ENCODE peak calls at places on chromosomes 7 and 10, in six cellular contexts. K is PC-9, N is hepatocyte, A is HCT116, Y is OCI-LY7, L is GM23338. H is an unnamed sample. For H3K9me2, the result is how much of the 10 kb centered on the place peaks cover.

GRCh38 chr10:120953897-120954296 is 102.7 kb downstream of the WDR11 start:
- DNase-seq in K (no peak), N (no peak), A (no peak), Y (no peak), L (peak), H (no peak)

GRCh38 chr10:45380903-45381610 is 7.0 kb downstream of the ALOX5 start:
- DNase-seq in K (no peak), N (no peak), A (no peak), Y (no peak), L (no peak), H (no peak)

GRCh38 chr10:121065330-121065729 is 214.2 kb downstream of the WDR11 start:
- DNase-seq in K (no peak), N (no peak), A (no peak), Y (no peak), L (no peak), H (no peak)

GRCh38 chr7:69598081-69598486 is at the start of gene AUTS2:
- DNase-seq in K (no peak), N (peak), A (no peak), Y (peak), L (peak), H (peak)

GRCh38 chr7:130400120-130400572 is 19.9 kb downstream of the CPA1 start:
- DNase-seq in K (no peak), N (peak), A (no peak), Y (no peak), L (no peak), H (no peak)

GRCh38 chr7:97871659-97872024 is 566 bp downstream of the ASNS start:
- DNase-seq in K (no peak), N (no peak), A (no peak), Y (peak), L (peak), H (peak)

GRCh38 chr10:8051851-8052257 is 2.6 kb upstream of the GATA3 start:
- DNase-seq in K (no peak), N (peak), A (no peak), Y (no peak), L (peak), H (no peak)

GRCh38 chr7:106947244-106947728 is 82.2 kb downstream of the PIK3CG start:
- DNase-seq in K (peak), N (peak), A (peak), Y (peak), L (peak), H (peak)

GRCh38 chr10:87659571-87660483 is at the start of gene PAPSS2:
- DNase-seq in K (no peak), N (peak), A (no peak), Y (no peak), L (peak), H (peak)

GRCh38 chr7:104950006-104950405 is 64.0 kb upstream of the KMT2E start:
- DNase-seq in K (no peak), N (no peak), A (no peak), Y (peak), L (no peak), H (no peak)

GRCh38 chr10:129642427-129642826 is 175.4 kb downstream of the MGMT start:
- DNase-seq in K (peak), N (peak), A (peak), Y (no peak), L (no peak), H (peak)

GRCh38 chr10:118523775-118524174 is 71.7 kb downstream of the PRLHR start:
- DNase-seq in K (no peak), N (no peak), A (no peak), Y (no peak), L (no peak), H (peak)

GRCh38 chr7:7816084-7816483 is 97.7 kb upstream of the RPA3 start:
- DNase-seq in K (no peak), N (no peak), A (no peak), Y (peak), L (no peak), H (no peak)

GRCh38 chr10:58209669-58210068 is 58.0 kb downstream of the IPMK start:
- DNase-seq in K (no peak), N (no peak), A (no peak), Y (no peak), L (no peak), H (no peak)

GRCh38 chr7:38629621-38630020 is 1.6 kb downstream of the AMPH start:
- DNase-seq in K (no peak), N (no peak), A (no peak), Y (no peak), L (no peak), H (no peak)

GRCh38 chr7:50409856-50410468 is 40.2 kb downstream of the FIGNL1 start:
- DNase-seq in K (no peak), N (no peak), A (no peak), Y (peak), L (no peak), H (no peak)

GRCh38 chr10:72515455-72515854 is 110.4 kb downstream of the MICU1 start:
- DNase-seq in K (no peak), N (no peak), A (no peak), Y (no peak), L (no peak), H (no peak)

GRCh38 chr10:69854685-69855345 is 53.1 kb downstream of the COL13A1 start:
- DNase-seq in K (no peak), N (peak), A (no peak), Y (no peak), L (no peak), H (no peak)

GRCh38 chr7:33965116-33965827 is 59.9 kb downstream of the BMPER start:
- DNase-seq in K (peak), N (no peak), A (no peak), Y (no peak), L (no peak), H (no peak)

GRCh38 chr7:65731562-65732035 is 141.3 kb upstream of the VKORC1L1 start:
- DNase-seq in K (no peak), N (peak), A (no peak), Y (no peak), L (peak), H (no peak)

GRCh38 chr7:106623846-106624245 is 37.1 kb downstream of the CCDC71L start:
- DNase-seq in K (no peak), N (peak), A (no peak), Y (no peak), L (no peak), H (peak)

GRCh38 chr7:81774496-81774895 is 4.6 kb upstream of the HGF start:
- DNase-seq in K (no peak), N (no peak), A (no peak), Y (no peak), L (no peak), H (peak)

GRCh38 chr10:71531485-71532446 is 135.0 kb downstream of the CDH23 start:
- DNase-seq in K (no peak), N (no peak), A (no peak), Y (peak), L (no peak), H (no peak)

GRCh38 chr7:43758029-43758860 is at the start of gene BLVRA:
- DNase-seq in K (peak), N (peak), A (no peak), Y (no peak), L (peak), H (peak)

GRCh38 chr7:117296066-117296465 is 26.8 kb downstream of the WNT2 start:
- DNase-seq in K (no peak), N (no peak), A (no peak), Y (no peak), L (peak), H (no peak)

GRCh38 chr7:29239638-29240037 is 45.1 kb downstream of the CHN2 start:
- DNase-seq in K (no peak), N (no peak), A (no peak), Y (no peak), L (peak), H (peak)
- TF ChIP-seq CTCF in K (peak), N (peak), A (peak), Y (peak), L (peak), H (peak)

GRCh38 chr10:100038561-100039071 is 28.9 kb upstream of the DNMBP start:
- DNase-seq in K (no peak), N (peak), A (no peak), Y (no peak), L (no peak), H (peak)

GRCh38 chr10:100037758-100038315 is 28.1 kb upstream of the DNMBP start:
- DNase-seq in K (peak), N (no peak), A (no peak), Y (no peak), L (no peak), H (peak)

DNA sequence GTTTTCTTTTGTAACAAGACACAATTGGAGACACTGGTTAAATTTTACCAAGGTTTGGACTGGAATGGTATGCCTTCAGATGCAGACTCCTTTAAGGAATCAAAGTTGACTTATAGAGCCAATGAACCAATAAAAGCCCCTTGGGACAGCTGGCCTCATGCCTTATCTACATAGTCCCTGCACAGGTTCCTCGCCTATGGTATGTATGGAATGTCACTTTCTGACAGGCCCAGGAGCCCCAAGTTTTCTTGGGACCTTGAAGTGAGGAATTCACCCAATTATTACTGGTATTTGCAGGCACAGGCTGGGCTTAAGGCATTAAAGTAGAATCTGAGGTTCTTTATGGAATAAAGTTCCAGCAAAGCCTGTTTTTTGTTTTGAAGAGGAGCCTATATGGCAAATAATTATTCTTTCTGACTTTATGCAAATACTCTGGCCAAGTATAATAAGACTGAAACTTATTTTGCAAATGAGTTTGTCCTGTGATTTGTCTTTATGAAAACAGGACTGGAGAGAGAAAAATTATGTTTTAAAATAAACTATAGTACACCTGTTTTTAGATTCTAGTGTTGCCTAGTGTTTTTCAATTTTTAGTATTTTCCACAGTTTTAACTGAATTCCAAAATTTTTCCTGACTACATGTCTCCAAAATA is 24.1 kb upstream of the DNMBP start:
- DNase-seq in K (peak), N (no peak), A (no peak), Y (no peak), L (peak), H (no peak)
- H3K4me3 ChIP-seq in K (no peak), N (no peak), A (no peak), Y (no peak), L (no peak), H (no peak)

GRCh38 chr7:55069271-55069792 is 50.5 kb downstream of the EGFR start:
- DNase-seq in K (no peak), N (no peak), A (no peak), Y (no peak), L (no peak), H (no peak)

GRCh38 chr7:55066479-55066878 is 47.7 kb downstream of the EGFR start:
- DNase-seq in K (peak), N (no peak), A (no peak), Y (no peak), L (peak), H (no peak)

GRCh38 chr7:55066938-55067337 is 48.1 kb downstream of the EGFR start:
- DNase-seq in K (no peak), N (no peak), A (no peak), Y (no peak), L (no peak), H (no peak)

GRCh38 chr7:55065511-55066229 is 46.9 kb downstream of the EGFR start:
- DNase-seq in K (peak), N (peak), A (peak), Y (no peak), L (peak), H (peak)

GRCh38 chr7:55067748-55068147 is 48.9 kb downstream of the EGFR start:
- DNase-seq in K (no peak), N (no peak), A (no peak), Y (no peak), L (no peak), H (no peak)
- H3K9me2 ChIP-seq in K (under half), N (under half), A (under half), Y (under half), L (under half), H (under half)

GRCh38 chr7:98879198-98879988 is 1.1 kb downstream of the TRRAP start:
- DNase-seq in K (peak), N (peak), A (peak), Y (peak), L (peak), H (peak)
- TF ChIP-seq CTCF in K (peak), N (peak), A (peak), Y (peak), L (no peak), H (peak)

DNA sequence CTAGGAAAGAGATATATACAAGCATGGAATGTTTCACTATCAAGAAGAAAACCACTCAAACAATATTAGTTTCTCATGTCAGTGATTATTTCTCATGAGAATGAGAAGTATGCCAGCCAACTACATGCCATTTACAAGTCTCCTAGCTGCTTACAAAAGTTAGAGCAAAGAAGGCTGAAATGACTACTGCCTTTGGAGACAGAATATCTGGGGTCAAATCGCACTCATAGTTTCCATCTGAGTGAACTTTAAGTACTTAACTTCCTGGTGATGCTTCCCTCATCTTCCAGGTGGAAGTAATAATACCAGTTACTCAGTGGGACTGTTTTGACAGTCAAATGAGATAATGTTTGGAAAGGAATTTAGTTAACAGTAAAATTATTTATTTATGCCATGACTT is 42.0 kb upstream of the RHOBTB1 start:
- DNase-seq in K (no peak), N (no peak), A (no peak), Y (no peak), L (no peak), H (no peak)
- H3K4me3 ChIP-seq in K (no peak), N (no peak), A (no peak), Y (no peak), L (no peak), H (no peak)

DNA sequence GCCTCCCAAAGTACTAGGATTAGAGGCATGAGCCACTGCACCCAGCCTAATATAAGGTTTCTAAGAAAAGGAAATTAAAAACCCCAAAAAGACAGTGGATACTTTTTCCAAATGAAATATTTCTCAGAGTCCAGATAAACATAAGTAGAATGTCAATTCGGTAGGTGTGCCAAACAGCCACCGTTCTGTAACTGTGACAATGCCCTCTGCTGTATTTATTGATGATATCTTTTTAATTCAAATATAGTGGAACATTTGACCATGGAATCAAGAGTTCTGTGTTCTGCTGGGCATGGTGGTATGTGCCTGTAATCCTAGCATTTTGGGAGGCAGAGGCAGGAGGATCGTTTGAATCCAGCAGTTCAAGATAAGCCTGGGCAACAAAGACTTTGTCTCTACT is 28.8 kb upstream of the ZRANB1 start:
- DNase-seq in K (no peak), N (no peak), A (no peak), Y (no peak), L (no peak), H (no peak)
- H3K9me2 ChIP-seq in K (under half), N (under half), A (under half), Y (under half), L (under half), H (under half)

GRCh38 chr10:111756541-111757061 is 427.0 kb downstream of the GPAM start:
- DNase-seq in K (no peak), N (peak), A (peak), Y (peak), L (peak), H (peak)
- TF ChIP-seq CTCF in K (peak), N (peak), A (peak), Y (peak), L (peak), H (peak)